ENCODE peak calls at places on chromosomes 7 and 10, in ten cellular contexts. P is vagina, O is right cardiac atrium, Y is fibroblast of lung, R is endodermal cell, A is lung, U is colonic mucosa, N is iPS DF 6.9, Z is PC-9, E is PC-3. J is an unnamed sample.
A peak's percentile ranks its signal among the peaks of the same experiment; 100 is the strongest.

GRCh38 chr10:104910712-104911111 is 269.6 kb downstream of the SORCS3 start:
- DNase-seq in P (no peak), O (no peak), Y (no peak), R (no peak), A (no peak), U (no peak), N (no peak), Z (no peak), E (no peak), J (no peak)

GRCh38 chr10:75049316-75050285 is 61.9 kb upstream of the SAMD8 start:
- DNase-seq in P (no peak), O (no peak), Y (no peak), R (peak; percentile 63), A (no peak), U (no peak), N (no peak), Z (no peak), E (no peak), J (no peak)

GRCh38 chr7:126495001-126495400 is 757.7 kb downstream of the GRM8 start:
- DNase-seq in P (no peak), O (no peak), Y (no peak), R (no peak), A (no peak), U (no peak), N (no peak), Z (no peak), E (no peak), J (no peak)

GRCh38 chr7:150520145-150520544 is 5.5 kb downstream of the GIMAP7 start:
- DNase-seq in P (no peak), O (no peak), Y (no peak), R (no peak), A (no peak), U (no peak), N (no peak), Z (no peak), E (no peak), J (no peak)

GRCh38 chr7:135337506-135337905 is 103.9 kb downstream of the STRA8 start:
- DNase-seq in P (no peak), O (no peak), Y (no peak), R (no peak), A (no peak), U (no peak), N (no peak), Z (no peak), E (no peak), J (no peak)

GRCh38 chr10:61825617-61826016 is 75.9 kb upstream of the ARID5B start:
- DNase-seq in P (no peak), O (no peak), Y (no peak), R (no peak), A (no peak), U (no peak), N (no peak), Z (no peak), E (peak; percentile 99), J (no peak)

GRCh38 chr10:93859049-93859655 is 34.6 kb upstream of the SLC35G1 start:
- DNase-seq in P (no peak), O (no peak), Y (no peak), R (no peak), A (no peak), U (no peak), N (no peak), Z (no peak), E (peak; percentile 35), J (no peak)

GRCh38 chr7:19097165-19097885 is 20.1 kb downstream of the TWIST1 start:
- DNase-seq in P (no peak), O (no peak), Y (no peak), R (no peak), A (no peak), U (no peak), N (no peak), Z (no peak), E (no peak), J (no peak)

GRCh38 chr7:15684834-15685233 is 1.6 kb downstream of the MEOX2 start:
- DNase-seq in P (no peak), O (peak; percentile 40), Y (no peak), R (peak; percentile 49), A (no peak), U (no peak), N (no peak), Z (no peak), E (no peak), J (no peak)

GRCh38 chr7:36875794-36876193 is 151.5 kb upstream of the AOAH start:
- DNase-seq in P (no peak), O (no peak), Y (peak; percentile 14), R (peak; percentile 66), A (no peak), U (no peak), N (no peak), Z (no peak), E (no peak), J (no peak)

GRCh38 chr7:158533386-158534133 is 54.1 kb downstream of the PTPRN2 start:
- DNase-seq in P (no peak), O (no peak), Y (no peak), R (no peak), A (no peak), U (no peak), N (no peak), Z (no peak), E (no peak), J (no peak)
- H3K9me3 ChIP-seq in P (no peaks in the 10 kb centered on the region), O (no peaks in the 10 kb centered on the region), Y (no peaks in the 10 kb centered on the region), R (peaks cover 81% of the 10 kb centered on the region), A (no peaks in the 10 kb centered on the region), U (no peaks in the 10 kb centered on the region), N (peaks cover 32% of the 10 kb centered on the region), Z (no peaks in the 10 kb centered on the region), E (no peaks in the 10 kb centered on the region), J (no peaks in the 10 kb centered on the region)

GRCh38 chr10:70834448-70835151 is 18.9 kb downstream of the SGPL1 start:
- DNase-seq in P (no peak), O (no peak), Y (no peak), R (no peak), A (no peak), U (no peak), N (no peak), Z (no peak), E (no peak), J (no peak)
- H3K9me3 ChIP-seq in P (no peaks in the 10 kb centered on the region), O (no peaks in the 10 kb centered on the region), Y (no peaks in the 10 kb centered on the region), R (peaks cover 17% of the 10 kb centered on the region), A (peaks cover 3% of the 10 kb centered on the region), U (no peaks in the 10 kb centered on the region), N (no peaks in the 10 kb centered on the region), Z (no peaks in the 10 kb centered on the region), E (no peaks in the 10 kb centered on the region), J (no peaks in the 10 kb centered on the region)

DNA sequence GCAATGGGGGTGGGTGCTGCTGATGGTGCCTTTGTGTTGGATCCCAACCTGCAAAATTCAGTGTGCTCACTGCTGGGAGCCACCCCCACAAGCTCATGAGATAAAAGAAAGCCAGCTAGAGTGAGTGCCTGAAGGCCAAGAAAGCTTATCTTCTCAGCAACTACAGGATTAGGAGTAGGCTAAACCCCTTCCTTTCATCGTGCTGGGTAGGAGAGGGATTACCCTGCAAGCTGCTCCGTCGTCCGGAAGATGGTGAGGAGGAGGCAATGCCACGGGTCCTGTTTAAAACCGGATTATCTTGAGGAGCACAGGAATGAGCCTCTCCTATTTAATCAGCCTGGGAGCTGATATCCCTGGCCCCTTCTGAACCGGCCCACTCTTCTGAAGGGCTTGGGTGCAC is 258.0 kb downstream of the GALNT17 start:
- DNase-seq in P (no peak), O (no peak), Y (no peak), R (peak; percentile 73), A (no peak), U (no peak), N (no peak), Z (no peak), E (no peak), J (no peak)
- H3K9me3 ChIP-seq in P (no peaks in the 10 kb centered on the region), O (no peaks in the 10 kb centered on the region), Y (no peaks in the 10 kb centered on the region), R (peaks cover 14% of the 10 kb centered on the region), A (no peaks in the 10 kb centered on the region), U (no peaks in the 10 kb centered on the region), N (no peaks in the 10 kb centered on the region), Z (no peaks in the 10 kb centered on the region), E (no peaks in the 10 kb centered on the region), J (no peaks in the 10 kb centered on the region)

GRCh38 chr7:157875230-157876179 is 538.7 kb downstream of the DNAJB6 start:
- DNase-seq in P (no peak), O (peak; percentile 38), Y (no peak), R (peak; percentile 86), A (no peak), U (no peak), N (no peak), Z (no peak), E (peak; percentile 38), J (no peak)

GRCh38 chr7:157874870-157875229 is 538.0 kb downstream of the DNAJB6 start:
- DNase-seq in P (no peak), O (no peak), Y (no peak), R (no peak), A (no peak), U (no peak), N (no peak), Z (no peak), E (no peak), J (no peak)

GRCh38 chr7:157877298-157877840 is 540.6 kb downstream of the DNAJB6 start:
- DNase-seq in P (no peak), O (no peak), Y (no peak), R (no peak), A (no peak), U (no peak), N (no peak), Z (no peak), E (no peak), J (no peak)

GRCh38 chr7:157874208-157874816 is 537.5 kb downstream of the DNAJB6 start:
- DNase-seq in P (no peak), O (no peak), Y (no peak), R (no peak), A (no peak), U (no peak), N (no peak), Z (no peak), E (no peak), J (no peak)

GRCh38 chr7:157876469-157877285 is 539.9 kb downstream of the DNAJB6 start:
- DNase-seq in P (no peak), O (no peak), Y (no peak), R (no peak), A (no peak), U (no peak), N (no peak), Z (no peak), E (peak; percentile 2), J (no peak)
- H3K9me3 ChIP-seq in P (no peaks in the 10 kb centered on the region), O (no peaks in the 10 kb centered on the region), Y (peaks cover 2% of the 10 kb centered on the region), R (peaks cover 67% of the 10 kb centered on the region), A (no peaks in the 10 kb centered on the region), U (no peaks in the 10 kb centered on the region), N (peaks cover 29% of the 10 kb centered on the region), Z (no peaks in the 10 kb centered on the region), E (no peaks in the 10 kb centered on the region), J (no peaks in the 10 kb centered on the region)

DNA sequence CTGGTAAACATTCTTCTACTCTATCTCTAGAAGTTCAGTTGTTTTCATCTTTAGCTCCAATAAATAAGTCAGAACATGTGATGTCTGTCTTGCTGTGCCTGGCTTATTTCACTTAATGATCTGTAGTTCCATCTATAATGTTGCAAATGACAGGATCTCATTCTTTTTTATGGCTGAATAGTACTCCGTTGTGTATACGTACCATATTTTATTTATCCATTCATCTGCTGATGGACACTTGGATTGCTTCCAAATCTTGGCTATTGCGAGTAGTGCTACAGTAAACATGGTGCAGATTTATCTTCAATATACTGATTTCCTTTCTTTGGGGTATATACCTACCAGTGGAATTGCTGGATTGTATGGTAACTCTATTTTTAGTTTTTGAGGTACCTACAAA is 124.4 kb downstream of the ZNF33B start:
- DNase-seq in P (no peak), O (no peak), Y (no peak), R (no peak), A (no peak), U (no peak), N (no peak), Z (no peak), E (no peak), J (no peak)
- H3K9me3 ChIP-seq in P (peaks cover 72% of the 10 kb centered on the region), O (peaks cover 7% of the 10 kb centered on the region), Y (no peaks in the 10 kb centered on the region), R (peaks cover 92% of the 10 kb centered on the region), A (peaks cover 25% of the 10 kb centered on the region), U (peaks cover 14% of the 10 kb centered on the region), N (peaks cover 6% of the 10 kb centered on the region), Z (peaks cover 50% of the 10 kb centered on the region), E (peaks cover 39% of the 10 kb centered on the region), J (peaks cover 67% of the 10 kb centered on the region)

GRCh38 chr7:154864531-154864908 is 138.4 kb downstream of the PAXIP1 start:
- DNase-seq in P (no peak), O (no peak), Y (no peak), R (no peak), A (no peak), U (no peak), N (no peak), Z (no peak), E (no peak), J (no peak)
- H3K9me3 ChIP-seq in P (no peaks in the 10 kb centered on the region), O (no peaks in the 10 kb centered on the region), Y (no peaks in the 10 kb centered on the region), R (no peaks in the 10 kb centered on the region), A (no peaks in the 10 kb centered on the region), U (no peaks in the 10 kb centered on the region), N (no peaks in the 10 kb centered on the region), Z (no peaks in the 10 kb centered on the region), E (no peaks in the 10 kb centered on the region), J (no peaks in the 10 kb centered on the region)

J was measured in effector memory CD4-positive, alpha-beta T cell.